ENCODE peak calls at places on chromosomes 6 and 20, in eight cellular contexts. V, O, R, S, T, K, B and U are unnamed samples.

GRCh38 chr6:134177753-134178229 is 125.4 kb upstream of the SLC2A12 start:
- DNase-seq in O (no peak), R (no peak), V (no peak), S (peak), T (no peak), K (peak), B (no peak), U (no peak)

GRCh38 chr6:57021086-57021720 is 25.3 kb upstream of the KIAA1586 start:
- DNase-seq in S (peak), T (no peak), K (peak), R (no peak), B (no peak), V (peak), O (peak), U (no peak)

GRCh38 chr6:56806368-56806767 is 148.5 kb upstream of the BEND6 start:
- DNase-seq in K (peak), O (no peak), R (peak), V (no peak), S (no peak), T (no peak), B (no peak), U (no peak)

GRCh38 chr6:36546664-36546957 is 668 bp downstream of the STK38 start:
- DNase-seq in B (no peak), R (no peak), O (no peak), S (no peak), T (no peak), V (no peak), K (no peak), U (no peak)

GRCh38 chr6:52189974-52190373 is 3.8 kb downstream of the IL17A start:
- DNase-seq in K (no peak), T (no peak), B (no peak), V (no peak), R (no peak), S (no peak), O (no peak), U (no peak)

GRCh38 chr6:44679906-44680698 is 292.6 kb downstream of the CDC5L start:
- DNase-seq in V (no peak), B (no peak), K (no peak), R (no peak), S (no peak), O (no peak), T (no peak), U (no peak)

GRCh38 chr6:57302477-57302876 is 15.0 kb upstream of the PRIM2 start:
- DNase-seq in T (no peak), K (no peak), B (no peak), S (no peak), V (no peak), O (no peak), R (no peak), U (no peak)

GRCh38 chr6:16921399-16922110 is 160.3 kb upstream of the ATXN1 start:
- DNase-seq in B (no peak), T (no peak), R (no peak), K (peak), V (no peak), S (no peak), O (no peak), U (no peak)

GRCh38 chr6:139376604-139377218 is 2.3 kb upstream of the CITED2 start:
- DNase-seq in R (no peak), V (peak), O (peak), B (no peak), T (no peak), K (peak), S (no peak), U (no peak)

GRCh38 chr6:20472748-20473147 is 61.5 kb upstream of the CDKAL1 start:
- DNase-seq in T (no peak), O (no peak), B (no peak), K (no peak), V (no peak), R (no peak), S (no peak), U (no peak)

GRCh38 chr20:64102647-64103354 is 4.6 kb downstream of the NPBWR2 start:
- DNase-seq in S (no peak), O (peak), V (no peak), T (peak), B (no peak), K (no peak), R (peak), U (no peak)

GRCh38 chr6:35497571-35498406 is 910 bp upstream of the TEAD3 start:
- DNase-seq in O (peak), K (peak), V (no peak), S (peak), R (peak), B (peak), T (peak), U (peak)

GRCh38 chr6:36598739-36599318 is 4.7 kb downstream of the SRSF3 start:
- DNase-seq in T (no peak), K (no peak), S (no peak), R (no peak), B (no peak), O (no peak), V (no peak), U (no peak)

GRCh38 chr20:50837532-50838321 is 42.9 kb downstream of the BCAS4 start:
- DNase-seq in O (no peak), B (no peak), V (peak), T (no peak), R (no peak), S (peak), K (peak), U (no peak)

GRCh38 chr6:40330301-40330721 is 256.9 kb downstream of the LRFN2 start:
- DNase-seq in T (no peak), S (no peak), V (no peak), O (no peak), B (no peak), R (no peak), K (no peak), U (no peak)

GRCh38 chr6:76451926-76452709 is 379.7 kb upstream of the IMPG1 start:
- DNase-seq in S (no peak), B (no peak), O (no peak), T (no peak), V (no peak), R (no peak), K (no peak), U (no peak)

GRCh38 chr6:51949451-51949850 is 138.0 kb downstream of the PKHD1 start:
- DNase-seq in O (no peak), V (no peak), T (no peak), R (no peak), K (no peak), S (no peak), B (no peak), U (no peak)

GRCh38 chr6:137755284-137755683 is 111.8 kb upstream of the TNFAIP3 start:
- DNase-seq in B (no peak), K (no peak), T (no peak), R (no peak), S (no peak), V (no peak), O (no peak), U (no peak)

GRCh38 chr6:24273471-24273870 is 84.4 kb downstream of the DCDC2 start:
- DNase-seq in T (no peak), B (no peak), S (peak), R (no peak), K (peak), V (peak), O (peak), U (no peak)

GRCh38 chr6:136739501-136739900 is 52.8 kb downstream of the MAP3K5 start:
- DNase-seq in R (no peak), K (no peak), T (no peak), B (no peak), V (no peak), O (no peak), S (no peak), U (no peak)

GRCh38 chr6:170023620-170024521 is 267.0 kb downstream of the DLL1 start:
- DNase-seq in B (no peak), K (no peak), O (no peak), T (no peak), S (no peak), R (no peak), V (no peak), U (no peak)

GRCh38 chr20:10671221-10671849 is 2.5 kb downstream of the JAG1 start:
- DNase-seq in T (peak), K (peak), O (peak), S (peak), R (peak), V (peak), B (peak), U (peak)

GRCh38 chr6:42978487-42978792 is 541 bp downstream of the PEX6 start:
- DNase-seq in V (peak), R (peak), B (no peak), K (peak), S (no peak), O (no peak), T (peak), U (peak)

GRCh38 chr6:42984001-42984923 is at the start of gene PPP2R5D:
- DNase-seq in T (peak), R (peak), O (peak), B (peak), K (peak), S (peak), V (peak), U (peak)

GRCh38 chr6:42981866-42982265 is 2.5 kb upstream of the PPP2R5D start:
- DNase-seq in R (no peak), T (no peak), V (no peak), B (no peak), O (no peak), S (no peak), K (no peak), U (no peak)

GRCh38 chr6:42978793-42979522 is at the start of gene PEX6:
- DNase-seq in T (peak), K (peak), V (peak), S (no peak), O (peak), R (peak), B (peak), U (peak)

DNA sequence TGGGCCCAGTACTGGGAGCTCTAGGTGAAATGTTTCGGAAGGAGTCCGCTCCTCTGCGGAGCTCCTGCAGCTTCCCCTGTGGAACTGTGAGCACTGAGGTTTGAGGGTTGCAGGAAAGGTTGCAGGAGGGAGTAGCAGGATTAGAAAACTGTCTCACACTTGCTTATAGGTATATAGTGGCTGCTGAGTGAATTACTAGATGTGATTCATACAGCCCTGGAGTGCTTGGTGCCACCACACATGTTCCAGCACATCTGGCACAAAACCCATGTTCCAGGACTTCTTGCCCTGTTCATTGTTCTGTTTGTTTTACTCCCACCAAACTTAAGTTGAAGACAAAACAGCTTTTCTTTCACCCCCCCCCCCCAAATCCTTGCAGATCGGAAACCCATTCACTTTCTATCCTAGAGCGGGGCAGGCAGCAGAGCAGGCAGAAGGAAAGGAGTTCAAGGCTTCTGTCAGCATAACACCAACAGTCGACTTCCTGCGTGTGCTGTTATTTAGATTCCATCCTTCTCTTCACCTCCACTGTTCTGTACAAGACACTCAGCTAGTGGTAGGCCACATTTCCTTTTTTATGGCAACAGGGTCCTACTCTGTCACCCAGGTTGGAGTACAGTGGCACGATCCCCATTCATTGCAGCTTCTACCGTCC is 669 bp upstream of the PEX6 start:
- DNase-seq in T (no peak), V (peak), S (no peak), B (no peak), O (no peak), R (no peak), K (peak), U (no peak)
- TF ChIP-seq CTCF in T (no peak), V (no peak), S (no peak), B (no peak), O (no peak), R (no peak), K (peak), U (no peak)

DNA sequence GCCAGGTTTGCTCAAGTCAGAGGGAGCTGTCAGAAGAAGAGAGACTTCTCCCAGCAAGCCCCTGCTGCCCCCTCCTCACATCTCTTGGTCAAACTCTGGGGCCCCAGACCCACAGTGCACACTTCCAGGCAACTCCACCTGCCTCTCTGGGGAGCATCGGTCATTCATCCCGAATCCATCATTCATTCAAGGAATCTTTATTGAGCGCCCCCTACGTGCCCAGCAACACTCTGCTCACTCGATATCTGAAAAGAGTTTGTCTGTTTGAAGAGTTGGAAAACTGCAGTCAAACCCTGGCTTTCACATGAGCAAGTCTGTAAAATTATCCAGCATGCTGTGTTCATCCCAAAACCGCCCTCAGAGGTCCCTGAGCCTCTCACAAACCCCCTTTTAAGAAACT is 66.2 kb downstream of the PRR18 start:
- DNase-seq in R (no peak), S (no peak), K (no peak), O (no peak), B (no peak), V (no peak), T (no peak), U (no peak)
- TF ChIP-seq CTCF in R (no peak), S (no peak), K (no peak), O (no peak), B (no peak), V (no peak), T (no peak), U (no peak)

GRCh38 chr20:6824401-6824800 is 56.9 kb downstream of the BMP2 start:
- DNase-seq in O (no peak), V (peak), K (no peak), B (no peak), R (no peak), T (no peak), S (no peak), U (no peak)

GRCh38 chr20:6818033-6818808 is 50.7 kb downstream of the BMP2 start:
- DNase-seq in T (no peak), R (no peak), V (no peak), K (no peak), S (no peak), B (no peak), O (peak), U (no peak)

GRCh38 chr20:6814945-6815344 is 47.5 kb downstream of the BMP2 start:
- DNase-seq in R (no peak), T (no peak), S (no peak), O (no peak), B (no peak), V (no peak), K (no peak), U (no peak)

DNA sequence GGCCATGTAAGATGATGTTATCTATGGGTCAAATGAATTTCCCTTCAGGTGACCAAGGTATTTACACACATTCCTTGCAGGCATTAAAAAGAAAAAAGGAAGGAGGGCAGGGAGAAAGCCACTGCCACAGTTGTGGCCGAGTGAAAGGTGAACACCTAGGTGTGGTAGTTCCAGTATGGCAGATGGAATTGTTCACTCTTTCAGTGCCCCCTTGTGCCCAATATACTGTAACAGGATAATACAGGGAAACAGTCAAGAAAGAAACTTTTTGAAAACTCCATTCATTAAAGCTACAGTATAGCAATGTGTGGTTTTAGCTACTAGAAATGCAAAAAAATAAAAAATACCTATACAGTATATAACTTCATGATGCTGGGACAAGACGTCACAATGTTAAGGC is 52.1 kb downstream of the BMP2 start:
- DNase-seq in O (peak), T (no peak), V (peak), K (no peak), B (no peak), R (no peak), S (no peak), U (no peak)
- TF ChIP-seq CTCF in O (peak), T (peak), V (peak), K (peak), B (no peak), R (no peak), S (no peak), U (peak)

GRCh38 chr6:151652338-151652737 is 155.1 kb upstream of the ESR1 start:
- DNase-seq in V (no peak), T (no peak), B (no peak), K (no peak), O (no peak), S (no peak), R (no peak), U (no peak)

GRCh38 chr6:151649835-151650234 is 156.0 kb downstream of the CCDC170 start:
- DNase-seq in K (no peak), B (no peak), T (no peak), O (no peak), S (no peak), V (no peak), R (no peak), U (no peak)

GRCh38 chr6:151651639-151652038 is 155.8 kb upstream of the ESR1 start:
- DNase-seq in K (no peak), R (no peak), O (no peak), T (no peak), S (no peak), V (no peak), B (no peak), U (no peak)

GRCh38 chr6:151647871-151648639 is 154.2 kb downstream of the CCDC170 start:
- DNase-seq in S (no peak), V (peak), R (peak), O (peak), T (no peak), K (no peak), B (peak), U (no peak)
- TF ChIP-seq CTCF in S (peak), V (peak), R (no peak), O (peak), T (peak), K (peak), B (no peak), U (peak)

GRCh38 chr20:22866757-22867425 is 168.2 kb upstream of the SSTR4 start:
- DNase-seq in V (no peak), B (no peak), T (no peak), S (no peak), K (no peak), O (no peak), R (no peak), U (no peak)

GRCh38 chr20:22861231-22861980 is 173.7 kb upstream of the SSTR4 start:
- DNase-seq in S (no peak), K (peak), V (peak), T (no peak), O (no peak), R (no peak), B (no peak), U (no peak)

GRCh38 chr20:22861990-22862389 is 173.1 kb upstream of the SSTR4 start:
- DNase-seq in O (no peak), R (no peak), V (peak), T (peak), K (no peak), S (no peak), B (peak), U (no peak)

GRCh38 chr20:22863881-22864280 is 171.2 kb upstream of the SSTR4 start:
- DNase-seq in K (no peak), O (peak), B (no peak), S (no peak), V (no peak), R (no peak), T (no peak), U (no peak)

DNA sequence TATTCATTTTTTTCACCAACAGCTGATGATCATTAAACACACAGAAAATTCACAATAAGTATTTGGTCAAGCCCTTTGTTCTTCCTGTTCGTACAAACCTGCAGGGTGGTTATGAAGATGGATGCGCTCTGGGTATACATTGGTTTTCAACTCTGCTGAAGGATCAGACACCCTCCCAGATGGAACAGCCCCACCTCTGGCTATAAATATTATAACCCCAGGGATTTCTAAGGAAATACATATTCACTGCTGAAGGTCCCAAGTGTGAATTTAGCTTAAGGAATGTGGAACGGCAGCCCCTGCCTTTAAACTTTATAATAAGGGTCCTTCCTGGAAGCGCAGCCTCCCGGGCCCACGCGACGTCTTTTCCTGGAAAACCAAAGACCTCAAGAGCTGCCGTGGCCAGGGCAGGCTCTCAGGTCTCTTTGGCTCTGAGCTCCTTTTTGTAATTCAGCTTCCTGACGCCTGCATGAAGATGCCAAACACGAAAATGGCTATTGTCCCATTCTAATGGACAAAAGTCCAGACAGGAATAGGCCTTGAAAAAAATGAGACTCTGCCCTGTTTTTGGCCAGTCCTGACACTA is 172.4 kb upstream of the SSTR4 start:
- DNase-seq in K (no peak), V (peak), T (no peak), S (no peak), B (no peak), O (no peak), R (no peak), U (no peak)
- TF ChIP-seq CTCF in K (no peak), V (peak), T (peak), S (no peak), B (no peak), O (peak), R (no peak), U (no peak)

DNA sequence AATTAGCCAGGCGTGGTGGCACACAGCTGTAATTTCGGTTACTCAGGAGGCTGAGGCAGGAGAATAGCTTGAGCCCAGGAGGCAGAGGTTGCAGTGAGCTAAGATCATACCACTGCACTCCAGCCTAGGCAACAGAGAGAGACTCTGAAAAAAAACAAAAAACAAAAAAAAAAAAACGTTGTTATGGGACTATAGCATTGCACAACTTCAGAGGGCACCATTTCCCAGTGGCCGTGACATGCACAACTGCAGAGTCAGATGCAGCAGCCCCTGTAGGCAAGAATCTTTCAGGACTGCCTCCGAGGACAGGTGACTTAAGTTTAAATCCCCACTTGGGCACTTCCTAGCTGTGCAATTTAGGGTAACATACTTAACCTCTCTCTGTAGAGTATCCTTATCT is 64.0 kb downstream of the ZNF217 start:
- DNase-seq in K (no peak), R (no peak), B (no peak), T (no peak), S (no peak), O (no peak), V (no peak), U (no peak)
- TF ChIP-seq CTCF in K (no peak), R (no peak), B (no peak), T (no peak), S (no peak), O (no peak), V (no peak), U (no peak)

DNA sequence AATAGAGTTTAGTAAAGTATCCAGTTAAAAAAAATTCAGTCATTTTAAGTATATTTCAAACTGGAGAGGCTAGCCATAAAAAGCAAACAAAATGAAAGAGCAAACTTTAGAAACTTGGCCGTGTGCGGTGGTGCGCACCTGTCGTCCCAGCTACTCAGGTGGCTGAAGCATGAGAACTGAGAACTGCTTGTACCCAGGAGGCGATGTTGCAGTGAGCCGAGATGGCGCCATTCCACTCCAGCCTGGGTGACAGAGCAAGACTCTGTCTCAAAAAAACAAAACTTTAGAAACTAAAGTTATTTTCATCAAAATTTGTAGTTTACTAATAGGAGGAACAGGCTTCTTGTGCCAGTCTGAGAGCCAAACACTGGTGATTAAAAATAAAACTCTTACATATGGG is 100.2 kb upstream of the POPDC3 start:
- DNase-seq in R (no peak), V (no peak), K (no peak), O (no peak), S (no peak), B (no peak), T (peak), U (no peak)
- TF ChIP-seq CTCF in R (no peak), V (no peak), K (no peak), O (no peak), S (no peak), B (no peak), T (no peak), U (no peak)